ENCODE peak calls at places on chromosome 6, in seven cellular contexts. N is SK-N-SH, W is H1, Z is K562, R is HepG2, C is GM12878, I is GM12892. O is an unnamed sample.

GRCh38 chr6:14544689-14545088 is 427.1 kb downstream of the CD83 start:
- DNase-seq in N (no peak), Z (no peak), C (no peak), I (no peak), W (no peak), R (no peak), O (no peak)

GRCh38 chr6:37083243-37084138 is 78.0 kb downstream of the FGD2 start:
- DNase-seq in N (peak), R (peak), C (no peak), I (no peak), Z (peak), W (no peak), O (no peak)

GRCh38 chr6:21164768-21165326 is 428.7 kb upstream of the SOX4 start:
- DNase-seq in W (no peak), N (no peak), R (no peak), C (no peak), Z (no peak), I (no peak), O (no peak)

GRCh38 chr6:162856885-162857284 is 129.1 kb downstream of the PACRG start:
- DNase-seq in N (peak), C (no peak), Z (no peak), R (peak), W (peak), I (no peak), O (no peak)

GRCh38 chr6:121694389-121695185 is 259.1 kb downstream of the GJA1 start:
- DNase-seq in I (no peak), W (no peak), N (no peak), R (no peak), C (no peak), Z (no peak), O (no peak)

GRCh38 chr6:42269553-42269952 is 51.9 kb upstream of the MRPS10 start:
- DNase-seq in W (no peak), I (peak), R (no peak), N (no peak), C (peak), Z (no peak), O (peak)

GRCh38 chr6:54243699-54244098 is 64.5 kb upstream of the TINAG start:
- DNase-seq in W (no peak), N (no peak), R (no peak), I (no peak), Z (no peak), C (no peak), O (no peak)

GRCh38 chr6:129252377-129253071 is 369.6 kb downstream of the LAMA2 start:
- DNase-seq in Z (no peak), R (no peak), I (no peak), C (no peak), W (no peak), N (no peak), O (no peak)

GRCh38 chr6:143015300-143015706 is 45.4 kb upstream of the AIG1 start:
- DNase-seq in N (no peak), C (peak), W (no peak), I (no peak), Z (no peak), R (no peak), O (no peak)

GRCh38 chr6:153048631-153049030 is 46.1 kb upstream of the MTRF1L start:
- DNase-seq in I (no peak), R (no peak), C (no peak), N (no peak), W (no peak), Z (no peak), O (no peak)

GRCh38 chr6:162443101-162443500 is 284.5 kb downstream of the PRKN start:
- DNase-seq in Z (no peak), N (no peak), R (no peak), C (no peak), W (no peak), I (no peak), O (no peak)

GRCh38 chr6:44254201-44254956 is 2.9 kb downstream of the SLC35B2 start:
- DNase-seq in C (no peak), I (no peak), N (no peak), W (no peak), R (no peak), Z (no peak), O (no peak)

GRCh38 chr6:65671922-65672321 is 35.1 kb downstream of the EYS start:
- DNase-seq in N (no peak), R (peak), C (no peak), Z (no peak), W (no peak), I (no peak), O (no peak)

GRCh38 chr6:14068133-14068532 is 49.4 kb upstream of the CD83 start:
- DNase-seq in N (no peak), I (no peak), C (no peak), R (no peak), W (no peak), Z (no peak), O (no peak)

GRCh38 chr6:148358196-148358785 is 15.7 kb downstream of the SASH1 start:
- DNase-seq in C (no peak), N (no peak), R (no peak), Z (no peak), I (no peak), W (no peak), O (no peak)

GRCh38 chr6:3359091-3359752 is 97.6 kb downstream of the SLC22A23 start:
- DNase-seq in R (no peak), N (no peak), Z (no peak), I (no peak), C (no peak), W (no peak), O (no peak)

GRCh38 chr6:157758516-157759023 is 64.5 kb upstream of the SNX9 start:
- DNase-seq in N (no peak), C (no peak), Z (peak), I (no peak), W (no peak), R (no peak), O (no peak)

GRCh38 chr6:118705799-118706481 is 54.5 kb upstream of the CEP85L start:
- DNase-seq in C (peak), W (peak), N (no peak), I (no peak), Z (no peak), R (no peak), O (no peak)

GRCh38 chr6:63792846-63793245 is 157.2 kb downstream of the PHF3 start:
- DNase-seq in I (no peak), W (no peak), N (no peak), Z (no peak), R (no peak), C (no peak), O (no peak)

GRCh38 chr6:119256978-119257462 is 92.5 kb downstream of the MAN1A1 start:
- DNase-seq in R (no peak), Z (peak), N (no peak), C (no peak), W (no peak), I (no peak), O (no peak)

GRCh38 chr6:3808759-3809514 is 40.2 kb upstream of the FAM50B start:
- DNase-seq in I (no peak), W (no peak), C (no peak), Z (no peak), N (no peak), R (peak), O (no peak)

GRCh38 chr6:6730831-6731230 is 142.3 kb downstream of the LY86 start:
- DNase-seq in N (no peak), Z (no peak), R (no peak), C (no peak), I (no peak), W (no peak), O (no peak)

GRCh38 chr6:128266946-128267345 is 253.5 kb downstream of the PTPRK start:
- DNase-seq in R (no peak), N (no peak), I (no peak), Z (no peak), W (no peak), C (no peak), O (no peak)

GRCh38 chr6:124298682-124299081 is 495.0 kb downstream of the NKAIN2 start:
- DNase-seq in R (no peak), W (no peak), N (no peak), I (no peak), C (no peak), Z (no peak), O (no peak)

GRCh38 chr6:96923871-96924493 is 546 bp upstream of the KLHL32 start:
- DNase-seq in I (no peak), R (peak), W (peak), Z (no peak), N (peak), C (no peak), O (no peak)

GRCh38 chr6:118712955-118713354 is 61.6 kb upstream of the CEP85L start:
- DNase-seq in Z (no peak), W (no peak), N (no peak), C (no peak), I (no peak), R (no peak), O (no peak)

GRCh38 chr6:167296293-167296690 is 5.2 kb downstream of the UNC93A start:
- DNase-seq in N (no peak), R (no peak), W (no peak), I (no peak), C (no peak), Z (no peak), O (no peak)

GRCh38 chr6:142286088-142286409 is 15.8 kb upstream of the ADGRG6 start:
- DNase-seq in Z (no peak), R (no peak), C (no peak), W (no peak), I (no peak), N (no peak), O (no peak)

GRCh38 chr6:73566954-73567591 is 46.2 kb upstream of the EEF1A1 start:
- DNase-seq in W (no peak), I (no peak), R (peak), N (no peak), C (no peak), Z (peak), O (no peak)

GRCh38 chr6:107202876-107203468 is 87.7 kb upstream of the BEND3 start:
- DNase-seq in I (no peak), N (no peak), Z (no peak), C (no peak), R (no peak), W (no peak), O (no peak)

GRCh38 chr6:104266922-104267321 is 592.8 kb downstream of the HACE1 start:
- DNase-seq in Z (no peak), I (no peak), N (no peak), W (no peak), R (no peak), C (no peak), O (no peak)
- TF ChIP-seq POLR2AphosphoS5 in Z (no peak), I (no peak), N (no peak), W (no peak), R (no peak), C (no peak), O (no peak)

GRCh38 chr6:75126518-75126917 is 79.3 kb downstream of the COL12A1 start:
- DNase-seq in C (no peak), N (no peak), R (no peak), I (no peak), W (no peak), Z (no peak), O (no peak)

GRCh38 chr6:75128881-75129570 is 76.8 kb downstream of the COL12A1 start:
- DNase-seq in N (no peak), Z (no peak), W (no peak), I (no peak), C (no peak), R (no peak), O (no peak)

GRCh38 chr6:75135447-75135846 is 70.4 kb downstream of the COL12A1 start:
- DNase-seq in R (no peak), C (no peak), N (no peak), W (no peak), I (no peak), Z (no peak), O (no peak)

GRCh38 chr6:75124983-75125382 is 80.9 kb downstream of the COL12A1 start:
- DNase-seq in Z (no peak), N (no peak), R (no peak), I (no peak), W (no peak), C (no peak), O (no peak)

GRCh38 chr6:75130784-75131183 is 75.1 kb downstream of the COL12A1 start:
- DNase-seq in C (no peak), N (no peak), W (no peak), R (no peak), I (no peak), Z (no peak), O (no peak)
- TF ChIP-seq TAF1 in C (no peak), N (no peak), W (no peak), R (no peak), I (no peak), Z (no peak), O (no peak)

DNA sequence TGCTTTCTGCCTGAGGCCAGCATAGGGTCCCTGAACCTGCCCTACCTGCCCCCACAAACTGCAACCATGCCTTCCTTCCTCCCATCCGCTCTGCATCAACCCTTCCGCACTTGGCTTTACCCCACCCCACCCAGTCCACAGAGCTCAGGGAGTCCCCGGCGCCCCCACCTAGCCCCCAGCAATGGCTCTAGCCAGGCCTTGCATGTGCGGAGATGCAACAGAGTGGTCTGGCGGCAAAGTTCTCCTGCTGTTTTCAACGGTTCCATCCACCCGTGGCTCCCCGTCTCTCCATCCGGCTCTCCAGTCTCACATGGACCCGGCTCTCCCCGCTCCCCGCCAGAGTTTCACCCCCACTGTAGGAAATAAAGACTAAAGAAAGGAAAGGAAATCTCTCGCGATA is 795 bp downstream of the LRFN2 start:
- DNase-seq in N (peak), I (no peak), C (no peak), Z (no peak), R (no peak), W (no peak), O (no peak)
- TF ChIP-seq POLR2AphosphoS5 in N (no peak), I (no peak), C (no peak), Z (no peak), R (no peak), W (no peak), O (no peak)

GRCh38 chr6:46437671-46438221 is 53.5 kb downstream of the RCAN2 start:
- DNase-seq in C (no peak), N (no peak), I (no peak), Z (no peak), R (no peak), W (no peak), O (no peak)
- TF ChIP-seq TAF1 in C (no peak), N (no peak), I (no peak), Z (no peak), R (no peak), W (no peak), O (no peak)

GRCh38 chr6:16803294-16804006 is 42.2 kb upstream of the ATXN1 start:
- DNase-seq in N (no peak), R (peak), W (peak), I (no peak), Z (no peak), C (no peak), O (no peak)
- TF ChIP-seq POLR2AphosphoS5 in N (no peak), R (no peak), W (no peak), I (no peak), Z (no peak), C (no peak), O (no peak)

GRCh38 chr6:85449388-85449817 is 480 bp upstream of the NT5E start:
- DNase-seq in C (peak), I (peak), N (no peak), Z (no peak), R (no peak), W (no peak), O (peak)
- TF ChIP-seq TAF1 in C (peak), I (no peak), N (peak), Z (no peak), R (no peak), W (no peak), O (no peak)

GRCh38 chr6:83867043-83867442 is 7.6 kb downstream of the CYB5R4 start:
- DNase-seq in C (no peak), W (no peak), N (no peak), I (no peak), Z (no peak), R (no peak), O (no peak)
- TF ChIP-seq POLR2AphosphoS5 in C (no peak), W (no peak), N (no peak), I (no peak), Z (no peak), R (no peak), O (no peak)

GRCh38 chr6:111172563-111172962 is 85.3 kb downstream of the SLC16A10 start:
- DNase-seq in N (no peak), C (no peak), R (no peak), Z (no peak), W (no peak), I (no peak), O (no peak)
- TF ChIP-seq TAF1 in N (no peak), C (no peak), R (no peak), Z (no peak), W (no peak), I (no peak), O (no peak)

DNA sequence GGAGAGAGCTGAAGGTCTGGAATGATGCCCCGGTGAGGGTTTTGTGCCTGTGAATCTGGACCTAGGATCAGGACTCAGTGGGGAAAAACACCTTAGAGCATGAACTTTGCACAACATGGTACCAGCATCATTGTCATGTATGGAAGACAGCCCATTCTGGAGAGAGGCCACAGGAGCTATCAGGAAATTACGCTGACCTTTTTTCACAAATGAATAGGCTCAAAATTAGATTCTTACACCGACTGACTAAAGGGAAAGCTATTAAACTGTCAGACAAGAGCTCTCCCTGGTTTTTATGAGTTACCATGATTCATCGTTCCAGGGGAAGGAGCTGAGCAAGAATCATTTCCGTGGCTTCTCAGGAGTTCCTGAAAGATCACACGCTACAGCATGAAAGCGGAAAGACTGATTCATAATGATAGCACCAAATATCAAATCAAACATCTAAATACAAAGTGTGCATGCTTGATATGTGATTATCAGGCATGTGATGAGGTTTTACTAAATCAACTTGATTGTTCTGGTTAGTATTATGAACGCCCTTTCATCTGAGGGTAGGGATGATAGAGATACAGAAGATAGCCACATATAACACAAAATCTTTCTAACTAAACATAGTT is 224.9 kb upstream of the SMLR1 start:
- DNase-seq in W (no peak), I (no peak), Z (no peak), C (no peak), N (no peak), R (no peak), O (no peak)
- TF ChIP-seq POLR2AphosphoS5 in W (no peak), I (no peak), Z (no peak), C (no peak), N (peak), R (no peak), O (no peak)